ENCODE peak calls at places on chromosome 22, in eight cellular contexts. One of them, this sample, is unnamed.

GRCh38 chr22:35154937-35155387 is 89.0 kb downstream of the ISX start:
- DNase-seq in neuronal stem cell: peak; percentile 56
- DNase-seq in adrenal gland: peak; percentile 74
- DNase-seq in tibial artery: no peak
- DNase-seq in stomach: peak; percentile 33
- DNase-seq in hepatocyte: peak; percentile 86
- DNase-seq in IMR-90: peak; percentile 35
- DNase-seq in ovary: peak; percentile 30
- DNase-seq in this sample: peak; percentile 79

GRCh38 chr22:24894220-24894975 is 52.1 kb downstream of the LHFPL7 start:
- DNase-seq in neuronal stem cell: no peak
- DNase-seq in adrenal gland: peak; percentile 97
- DNase-seq in tibial artery: peak; percentile 97
- DNase-seq in stomach: peak; percentile 95
- DNase-seq in hepatocyte: peak; percentile 89
- DNase-seq in IMR-90: peak; percentile 68
- DNase-seq in ovary: peak; percentile 88
- DNase-seq in this sample: peak; percentile 51

GRCh38 chr22:48596111-48596860 is 1231.4 kb downstream of the BRD1 start:
- DNase-seq in neuronal stem cell: no peak
- DNase-seq in adrenal gland: no peak
- DNase-seq in tibial artery: no peak
- DNase-seq in stomach: no peak
- DNase-seq in hepatocyte: no peak
- DNase-seq in IMR-90: no peak
- DNase-seq in ovary: no peak
- DNase-seq in this sample: no peak

GRCh38 chr22:21567456-21568206 is at the start of gene UBE2L3:
- DNase-seq in neuronal stem cell: peak; percentile 80
- DNase-seq in adrenal gland: peak; percentile 80
- DNase-seq in tibial artery: peak; percentile 89
- DNase-seq in stomach: peak; percentile 82
- DNase-seq in hepatocyte: peak; percentile 92
- DNase-seq in IMR-90: peak; percentile 74
- DNase-seq in ovary: peak; percentile 87
- DNase-seq in this sample: peak; percentile 98

GRCh38 chr22:41656515-41656914 is 32.2 kb downstream of the SNU13 start:
- DNase-seq in neuronal stem cell: no peak
- DNase-seq in adrenal gland: peak; percentile 46
- DNase-seq in tibial artery: peak; percentile 19
- DNase-seq in stomach: no peak
- DNase-seq in hepatocyte: peak; percentile 16
- DNase-seq in IMR-90: peak; percentile 11
- DNase-seq in ovary: no peak
- DNase-seq in this sample: no peak

GRCh38 chr22:33538277-33538885 is 381.9 kb downstream of the LARGE1 start:
- DNase-seq in neuronal stem cell: no peak
- DNase-seq in adrenal gland: no peak
- DNase-seq in tibial artery: no peak
- DNase-seq in stomach: no peak
- DNase-seq in hepatocyte: no peak
- DNase-seq in IMR-90: no peak
- DNase-seq in ovary: no peak
- DNase-seq in this sample: no peak

GRCh38 chr22:30582788-30583575 is 8.5 kb upstream of the GAL3ST1 start:
- DNase-seq in neuronal stem cell: no peak
- DNase-seq in adrenal gland: no peak
- DNase-seq in tibial artery: no peak
- DNase-seq in stomach: no peak
- DNase-seq in hepatocyte: no peak
- DNase-seq in IMR-90: no peak
- DNase-seq in ovary: no peak
- DNase-seq in this sample: peak; percentile 54

GRCh38 chr22:17199131-17199731 is 20.0 kb downstream of the ADA2 start:
- DNase-seq in neuronal stem cell: peak; percentile 64
- DNase-seq in adrenal gland: peak; percentile 64
- DNase-seq in tibial artery: no peak
- DNase-seq in stomach: no peak
- DNase-seq in hepatocyte: peak; percentile 85
- DNase-seq in IMR-90: peak; percentile 16
- DNase-seq in ovary: peak; percentile 49
- DNase-seq in this sample: no peak

GRCh38 chr22:42174062-42174461 is 43.5 kb upstream of the CYP2D6 start:
- DNase-seq in neuronal stem cell: no peak
- DNase-seq in adrenal gland: no peak
- DNase-seq in tibial artery: no peak
- DNase-seq in stomach: no peak
- DNase-seq in hepatocyte: no peak
- DNase-seq in IMR-90: peak; percentile 73
- DNase-seq in ovary: no peak
- DNase-seq in this sample: peak; percentile 29

GRCh38 chr22:37235897-37236607 is 8.0 kb downstream of the RAC2 start:
- DNase-seq in neuronal stem cell: no peak
- DNase-seq in adrenal gland: no peak
- DNase-seq in tibial artery: no peak
- DNase-seq in stomach: no peak
- DNase-seq in hepatocyte: no peak
- DNase-seq in IMR-90: no peak
- DNase-seq in ovary: no peak
- DNase-seq in this sample: no peak

GRCh38 chr22:37234736-37235711 is 9.0 kb downstream of the RAC2 start:
- DNase-seq in neuronal stem cell: no peak
- DNase-seq in adrenal gland: no peak
- DNase-seq in tibial artery: no peak
- DNase-seq in stomach: no peak
- DNase-seq in hepatocyte: no peak
- DNase-seq in IMR-90: no peak
- DNase-seq in ovary: no peak
- DNase-seq in this sample: no peak

GRCh38 chr22:37240240-37240940 is 3.7 kb downstream of the RAC2 start:
- DNase-seq in neuronal stem cell: no peak
- DNase-seq in adrenal gland: no peak
- DNase-seq in tibial artery: no peak
- DNase-seq in stomach: no peak
- DNase-seq in hepatocyte: no peak
- DNase-seq in IMR-90: no peak
- DNase-seq in ovary: peak; percentile 0
- DNase-seq in this sample: peak; percentile 20

GRCh38 chr22:37239336-37240239 is 4.5 kb downstream of the RAC2 start:
- DNase-seq in neuronal stem cell: no peak
- DNase-seq in adrenal gland: no peak
- DNase-seq in tibial artery: peak; percentile 59
- DNase-seq in stomach: no peak
- DNase-seq in hepatocyte: no peak
- DNase-seq in IMR-90: no peak
- DNase-seq in ovary: no peak
- DNase-seq in this sample: peak; percentile 29

GRCh38 chr22:37237371-37238268 is 6.4 kb downstream of the RAC2 start:
- DNase-seq in neuronal stem cell: no peak
- DNase-seq in adrenal gland: no peak
- DNase-seq in tibial artery: no peak
- DNase-seq in stomach: no peak
- DNase-seq in hepatocyte: no peak
- DNase-seq in IMR-90: peak; percentile 41
- DNase-seq in ovary: no peak
- DNase-seq in this sample: peak; percentile 63
- H3K27me3 ChIP-seq in neuronal stem cell: peaks cover 39% of the 10 kb centered on the region
- H3K27me3 ChIP-seq in adrenal gland: no peaks in the 10 kb centered on the region
- H3K27me3 ChIP-seq in tibial artery: peaks cover 90% of the 10 kb centered on the region
- H3K27me3 ChIP-seq in stomach: no peaks in the 10 kb centered on the region
- H3K27me3 ChIP-seq in hepatocyte: no peaks in the 10 kb centered on the region
- H3K27me3 ChIP-seq in IMR-90: no peaks in the 10 kb centered on the region
- H3K27me3 ChIP-seq in ovary: no peaks in the 10 kb centered on the region
- H3K27me3 ChIP-seq in this sample: no peaks in the 10 kb centered on the region

GRCh38 chr22:40189979-40190378 is 12.3 kb downstream of the TNRC6B start:
- DNase-seq in neuronal stem cell: no peak
- DNase-seq in adrenal gland: no peak
- DNase-seq in tibial artery: no peak
- DNase-seq in stomach: no peak
- DNase-seq in hepatocyte: no peak
- DNase-seq in IMR-90: peak; percentile 26
- DNase-seq in ovary: no peak
- DNase-seq in this sample: no peak
- H3K36me3 ChIP-seq in neuronal stem cell: peaks cover 27% of the 10 kb centered on the region
- H3K36me3 ChIP-seq in adrenal gland: no peaks in the 10 kb centered on the region
- H3K36me3 ChIP-seq in tibial artery: no peaks in the 10 kb centered on the region
- H3K36me3 ChIP-seq in stomach: no peaks in the 10 kb centered on the region
- H3K36me3 ChIP-seq in hepatocyte: no peaks in the 10 kb centered on the region
- H3K36me3 ChIP-seq in IMR-90: no peaks in the 10 kb centered on the region
- H3K36me3 ChIP-seq in ovary: no peaks in the 10 kb centered on the region
- H3K36me3 ChIP-seq in this sample: no peaks in the 10 kb centered on the region

GRCh38 chr22:37192232-37192631 is 4.2 kb upstream of the C1QTNF6 start:
- DNase-seq in neuronal stem cell: no peak
- DNase-seq in adrenal gland: no peak
- DNase-seq in tibial artery: no peak
- DNase-seq in stomach: no peak
- DNase-seq in hepatocyte: no peak
- DNase-seq in IMR-90: no peak
- DNase-seq in ovary: no peak
- DNase-seq in this sample: no peak

GRCh38 chr22:37192741-37193140 is 4.7 kb upstream of the C1QTNF6 start:
- DNase-seq in neuronal stem cell: no peak
- DNase-seq in adrenal gland: no peak
- DNase-seq in tibial artery: no peak
- DNase-seq in stomach: no peak
- DNase-seq in hepatocyte: no peak
- DNase-seq in IMR-90: no peak
- DNase-seq in ovary: no peak
- DNase-seq in this sample: no peak

GRCh38 chr22:37187891-37188761 is at the start of gene C1QTNF6:
- DNase-seq in neuronal stem cell: peak; percentile 64
- DNase-seq in adrenal gland: peak; percentile 67
- DNase-seq in tibial artery: peak; percentile 65
- DNase-seq in stomach: peak; percentile 43
- DNase-seq in hepatocyte: peak; percentile 77
- DNase-seq in IMR-90: peak; percentile 35
- DNase-seq in ovary: peak; percentile 71
- DNase-seq in this sample: peak; percentile 77

GRCh38 chr22:37189011-37189466 is 992 bp upstream of the C1QTNF6 start:
- DNase-seq in neuronal stem cell: no peak
- DNase-seq in adrenal gland: no peak
- DNase-seq in tibial artery: no peak
- DNase-seq in stomach: no peak
- DNase-seq in hepatocyte: no peak
- DNase-seq in IMR-90: no peak
- DNase-seq in ovary: no peak
- DNase-seq in this sample: no peak

GRCh38 chr22:37190262-37190780 is 2.3 kb upstream of the C1QTNF6 start:
- DNase-seq in neuronal stem cell: no peak
- DNase-seq in adrenal gland: no peak
- DNase-seq in tibial artery: no peak
- DNase-seq in stomach: no peak
- DNase-seq in hepatocyte: no peak
- DNase-seq in IMR-90: no peak
- DNase-seq in ovary: no peak
- DNase-seq in this sample: no peak
- H3K27me3 ChIP-seq in neuronal stem cell: no peaks in the 10 kb centered on the region
- H3K27me3 ChIP-seq in adrenal gland: no peaks in the 10 kb centered on the region
- H3K27me3 ChIP-seq in tibial artery: peaks cover 2% of the 10 kb centered on the region
- H3K27me3 ChIP-seq in stomach: no peaks in the 10 kb centered on the region
- H3K27me3 ChIP-seq in hepatocyte: no peaks in the 10 kb centered on the region
- H3K27me3 ChIP-seq in IMR-90: no peaks in the 10 kb centered on the region
- H3K27me3 ChIP-seq in ovary: no peaks in the 10 kb centered on the region
- H3K27me3 ChIP-seq in this sample: no peaks in the 10 kb centered on the region

DNA sequence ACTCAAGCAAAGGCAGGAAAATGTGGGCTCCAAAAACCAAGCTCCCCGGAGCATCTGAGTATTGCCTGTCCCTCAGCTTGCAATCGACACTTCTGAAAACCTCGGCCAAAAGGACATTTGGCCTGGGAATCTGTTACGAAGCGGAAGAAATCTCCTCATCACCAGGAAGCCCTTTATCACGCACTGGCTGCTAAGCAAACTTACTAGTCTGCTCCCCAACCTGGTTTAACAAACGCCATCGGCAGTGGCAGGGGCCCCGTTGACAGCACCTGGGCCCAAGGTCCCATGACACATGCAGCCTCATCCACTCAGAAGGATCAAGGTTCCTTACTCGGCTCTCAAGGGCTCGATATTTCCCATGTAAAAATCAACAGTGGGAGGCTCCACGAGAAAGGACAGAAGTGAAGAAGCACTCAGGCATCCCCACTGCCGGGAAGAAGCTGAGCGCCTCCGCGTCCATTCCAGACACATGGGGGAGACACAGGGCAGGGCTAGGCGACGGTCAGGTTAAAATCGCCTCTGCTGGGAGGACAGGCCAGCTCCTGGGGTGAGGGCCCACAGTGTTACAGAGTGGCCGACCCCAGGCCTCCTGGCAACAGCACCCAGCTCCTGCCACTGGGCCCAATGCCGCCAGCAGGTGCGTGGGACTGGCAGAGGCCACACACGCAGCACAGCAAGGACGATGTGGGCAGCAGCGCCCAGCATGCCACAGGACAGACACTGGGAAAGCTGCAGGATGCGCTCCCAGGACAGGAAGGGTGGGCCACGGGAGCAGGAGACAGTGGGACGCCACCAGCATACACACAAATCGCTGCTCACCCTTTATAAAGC is 27.1 kb downstream of the BRD1 start:
- DNase-seq in neuronal stem cell: no peak
- DNase-seq in adrenal gland: no peak
- DNase-seq in tibial artery: no peak
- DNase-seq in stomach: no peak
- DNase-seq in hepatocyte: no peak
- DNase-seq in IMR-90: no peak
- DNase-seq in ovary: no peak
- DNase-seq in this sample: peak; percentile 64
- H3K36me3 ChIP-seq in neuronal stem cell: peaks cover 93% of the 10 kb centered on the region
- H3K36me3 ChIP-seq in adrenal gland: peaks cover 62% of the 10 kb centered on the region
- H3K36me3 ChIP-seq in tibial artery: peaks cover 43% of the 10 kb centered on the region
- H3K36me3 ChIP-seq in stomach: peaks cover 89% of the 10 kb centered on the region
- H3K36me3 ChIP-seq in hepatocyte: no peaks in the 10 kb centered on the region
- H3K36me3 ChIP-seq in IMR-90: peaks cover 66% of the 10 kb centered on the region
- H3K36me3 ChIP-seq in ovary: no peaks in the 10 kb centered on the region
- H3K36me3 ChIP-seq in this sample: peaks cover 8% of the 10 kb centered on the region

GRCh38 chr22:22698263-22698750 is 53.9 kb downstream of the GGTLC2 start:
- DNase-seq in neuronal stem cell: no peak
- DNase-seq in adrenal gland: peak; percentile 41
- DNase-seq in tibial artery: peak; percentile 38
- DNase-seq in stomach: no peak
- DNase-seq in hepatocyte: no peak
- DNase-seq in IMR-90: no peak
- DNase-seq in ovary: no peak
- DNase-seq in this sample: no peak
- H3K27me3 ChIP-seq in neuronal stem cell: no peaks in the 10 kb centered on the region
- H3K27me3 ChIP-seq in adrenal gland: no peaks in the 10 kb centered on the region
- H3K27me3 ChIP-seq in tibial artery: peaks cover 10% of the 10 kb centered on the region
- H3K27me3 ChIP-seq in stomach: no peaks in the 10 kb centered on the region
- H3K27me3 ChIP-seq in hepatocyte: no peaks in the 10 kb centered on the region
- H3K27me3 ChIP-seq in IMR-90: peaks cover 2% of the 10 kb centered on the region
- H3K27me3 ChIP-seq in ovary: no peaks in the 10 kb centered on the region
- H3K27me3 ChIP-seq in this sample: peaks cover 33% of the 10 kb centered on the region

This sample was measured in H7.